ENCODE peak calls at places on chromosomes 16 and 17, in eight cellular contexts. V, R, W, Y, L, F, A and D are unnamed samples. For H3K4me1 and H4K20me1, the result is how much of the 10 kb centered on the place peaks cover.

GRCh38 chr16:63981639-63982038 is 1140.2 kb downstream of the CDH11 start:
- DNase-seq in V (no peak), R (no peak), W (peak), Y (no peak), L (no peak), F (peak), A (no peak), D (no peak)

GRCh38 chr16:58026139-58026704 is 668 bp downstream of the MMP15 start:
- DNase-seq in V (no peak), R (peak), W (peak), Y (peak), L (peak), F (peak), A (no peak), D (peak)

GRCh38 chr17:77701996-77702395 is 256.5 kb upstream of the TNRC6C start:
- DNase-seq in V (no peak), R (no peak), W (no peak), Y (no peak), L (no peak), F (no peak), A (no peak), D (no peak)

GRCh38 chr16:23579371-23579770 is 16.7 kb downstream of the NDUFAB1 start:
- DNase-seq in V (no peak), R (no peak), W (no peak), Y (no peak), L (no peak), F (no peak), A (no peak), D (no peak)

GRCh38 chr16:25020112-25020591 is 5.0 kb upstream of the ARHGAP17 start:
- DNase-seq in V (no peak), R (no peak), W (no peak), Y (no peak), L (no peak), F (no peak), A (no peak), D (no peak)

GRCh38 chr16:89732918-89733242 is 11.5 kb downstream of the ZNF276 start:
- DNase-seq in V (no peak), R (no peak), W (no peak), Y (no peak), L (no peak), F (no peak), A (no peak), D (no peak)

GRCh38 chr17:44119062-44119461 is 4.4 kb downstream of the HDAC5 start:
- DNase-seq in V (no peak), R (no peak), W (no peak), Y (no peak), L (no peak), F (no peak), A (no peak), D (no peak)

GRCh38 chr17:72142614-72143013 is 21.8 kb downstream of the SOX9 start:
- DNase-seq in V (no peak), R (no peak), W (no peak), Y (no peak), L (no peak), F (no peak), A (no peak), D (no peak)

GRCh38 chr16:12678983-12679382 is 124.7 kb downstream of the CPPED1 start:
- DNase-seq in V (no peak), R (no peak), W (no peak), Y (no peak), L (no peak), F (no peak), A (no peak), D (no peak)

GRCh38 chr17:4130715-4131114 is 12.1 kb downstream of the ZZEF1 start:
- DNase-seq in V (no peak), R (no peak), W (no peak), Y (peak), L (no peak), F (no peak), A (no peak), D (no peak)

GRCh38 chr16:28192811-28193529 is 18.8 kb downstream of the XPO6 start:
- DNase-seq in V (peak), R (no peak), W (no peak), Y (no peak), L (no peak), F (no peak), A (no peak), D (no peak)

GRCh38 chr17:49298371-49298976 is 63.6 kb downstream of the ZNF652 start:
- DNase-seq in V (no peak), R (no peak), W (no peak), Y (no peak), L (no peak), F (no peak), A (no peak), D (no peak)

GRCh38 chr17:79683365-79683764 is 47.4 kb upstream of the ENPP7 start:
- DNase-seq in V (no peak), R (no peak), W (no peak), Y (no peak), L (no peak), F (no peak), A (no peak), D (no peak)

GRCh38 chr17:40479754-40480480 is 21.5 kb downstream of the TNS4 start:
- DNase-seq in V (peak), R (peak), W (no peak), Y (no peak), L (no peak), F (no peak), A (no peak), D (no peak)

GRCh38 chr17:70636517-70637133 is 467.3 kb downstream of the KCNJ2 start:
- DNase-seq in V (peak), R (peak), W (peak), Y (peak), L (peak), F (peak), A (peak), D (peak)

GRCh38 chr17:64153565-64153964 is 23.6 kb upstream of the ERN1 start:
- DNase-seq in V (no peak), R (no peak), W (no peak), Y (no peak), L (no peak), F (no peak), A (no peak), D (no peak)

GRCh38 chr16:50634947-50635346 is 46.2 kb downstream of the SNX20 start:
- DNase-seq in V (no peak), R (no peak), W (no peak), Y (no peak), L (no peak), F (no peak), A (no peak), D (no peak)

GRCh38 chr16:22628994-22629393 is 118.3 kb downstream of the NPIPB5 start:
- DNase-seq in V (no peak), R (no peak), W (no peak), Y (no peak), L (no peak), F (no peak), A (no peak), D (no peak)

GRCh38 chr16:84406006-84406963 is 37.9 kb downstream of the ATP2C2 start:
- DNase-seq in V (no peak), R (no peak), W (peak), Y (no peak), L (peak), F (peak), A (no peak), D (no peak)

GRCh38 chr17:45347451-45347850 is 30.6 kb upstream of the MAP3K14 start:
- DNase-seq in V (no peak), R (no peak), W (no peak), Y (no peak), L (no peak), F (no peak), A (no peak), D (no peak)

GRCh38 chr17:15509095-15509494 is 41.7 kb upstream of the CDRT4 start:
- DNase-seq in V (no peak), R (no peak), W (no peak), Y (no peak), L (no peak), F (no peak), A (no peak), D (no peak)

GRCh38 chr17:79864617-79865250 is 25.5 kb upstream of the CBX4 start:
- DNase-seq in V (no peak), R (no peak), W (no peak), Y (no peak), L (peak), F (no peak), A (no peak), D (no peak)

GRCh38 chr16:10619271-10619849 is 39.0 kb upstream of the EMP2 start:
- DNase-seq in V (no peak), R (no peak), W (peak), Y (peak), L (peak), F (peak), A (no peak), D (no peak)

GRCh38 chr17:28282596-28282995 is 36.4 kb upstream of the TMEM97 start:
- DNase-seq in V (no peak), R (peak), W (no peak), Y (peak), L (no peak), F (no peak), A (peak), D (no peak)
- TF ChIP-seq EZH2phosphoT487 in V (no peak), R (no peak), W (no peak), Y (no peak), L (no peak), F (no peak), A (no peak), D (no peak)

DNA sequence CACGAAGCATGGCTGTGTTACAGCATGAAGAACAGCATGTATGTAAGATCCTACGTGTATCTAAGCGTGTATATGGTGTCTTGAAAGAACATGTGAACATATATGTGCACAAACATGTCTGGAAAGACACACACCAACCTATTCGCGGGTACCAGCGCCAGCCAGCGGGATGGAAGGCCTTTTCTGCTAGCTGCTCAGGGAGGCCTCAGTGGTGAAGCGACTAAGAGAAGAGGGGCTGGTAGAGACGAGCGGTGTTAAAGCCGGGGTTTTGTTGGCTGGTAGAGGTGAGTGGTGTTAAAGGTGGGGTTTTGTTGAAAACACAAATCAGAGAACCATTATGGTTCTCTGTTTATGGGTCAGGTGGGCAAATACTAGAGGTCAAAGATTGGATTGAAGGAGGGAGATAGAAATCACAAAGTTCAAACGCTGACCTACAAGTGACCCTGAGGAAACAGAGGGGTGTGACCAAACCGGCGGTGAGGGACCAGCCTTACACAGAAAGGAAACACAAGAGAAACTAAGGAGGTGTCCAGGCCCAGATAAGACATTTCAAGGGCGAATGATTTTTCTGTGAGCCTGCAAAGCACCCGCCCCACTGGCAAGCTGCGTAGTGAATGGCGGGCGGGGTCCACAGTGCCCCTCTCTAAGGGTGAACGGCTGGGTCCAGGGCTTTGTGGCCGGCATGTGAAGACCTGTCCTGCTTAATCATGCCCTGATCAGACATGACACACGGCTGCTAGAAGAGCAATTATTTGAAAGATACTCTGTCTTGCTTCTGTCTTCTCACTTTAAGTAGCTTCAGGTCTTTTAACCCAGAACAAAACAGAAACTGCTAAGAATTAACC is 8.1 kb downstream of the ZCCHC14 start:
- DNase-seq in V (no peak), R (no peak), W (no peak), Y (no peak), L (no peak), F (no peak), A (no peak), D (no peak)
- H3K4me1 ChIP-seq in V (under half), R (under half), W (under half), Y (half or more), L (half or more), F (under half), A (under half), D (under half)

GRCh38 chr17:1019451-1019850 is 22.5 kb downstream of the TIMM22 start:
- DNase-seq in V (no peak), R (no peak), W (no peak), Y (no peak), L (no peak), F (no peak), A (no peak), D (no peak)
- H4K20me1 ChIP-seq in V (under half), R (under half), W (under half), Y (under half), L (under half), F (under half), A (under half), D (under half)

GRCh38 chr16:74296120-74296464 is 522 bp upstream of the PSMD7 start:
- DNase-seq in V (peak), R (no peak), W (no peak), Y (no peak), L (no peak), F (peak), A (no peak), D (no peak)
- TF ChIP-seq EZH2phosphoT487 in V (no peak), R (no peak), W (no peak), Y (no peak), L (no peak), F (no peak), A (no peak), D (no peak)

DNA sequence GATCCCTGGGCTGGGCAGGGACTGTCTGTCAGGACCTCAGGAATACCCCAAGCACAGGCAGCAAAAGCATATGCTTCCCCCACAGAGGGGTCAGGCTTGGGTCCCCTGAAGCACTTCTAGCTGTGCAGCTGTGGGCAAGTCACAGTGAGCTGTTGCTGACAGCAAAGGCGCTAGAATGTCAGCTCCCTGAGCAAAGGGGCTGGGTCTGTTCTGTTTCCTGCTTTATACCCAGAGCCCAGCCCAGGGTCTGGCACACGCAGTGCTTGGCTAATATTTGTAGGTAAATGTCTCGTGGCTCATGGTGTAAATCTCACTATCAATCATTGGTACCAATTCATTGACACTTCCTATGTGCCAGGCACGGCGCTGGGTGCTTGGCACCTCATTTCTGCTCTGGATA is 16.6 kb upstream of the MPRIP start:
- DNase-seq in V (no peak), R (no peak), W (no peak), Y (no peak), L (no peak), F (no peak), A (no peak), D (no peak)
- H3K4me1 ChIP-seq in V (under half), R (under half), W (under half), Y (under half), L (half or more), F (under half), A (half or more), D (half or more)

GRCh38 chr16:4264546-4264945 is 8.3 kb downstream of the TFAP4 start:
- DNase-seq in V (no peak), R (no peak), W (no peak), Y (peak), L (peak), F (no peak), A (no peak), D (no peak)

GRCh38 chr16:4262303-4262835 is 10.5 kb downstream of the TFAP4 start:
- DNase-seq in V (no peak), R (no peak), W (no peak), Y (no peak), L (peak), F (no peak), A (no peak), D (no peak)

GRCh38 chr16:4265676-4266075 is 7.1 kb downstream of the TFAP4 start:
- DNase-seq in V (no peak), R (no peak), W (no peak), Y (no peak), L (no peak), F (no peak), A (no peak), D (no peak)

GRCh38 chr16:4261557-4262172 is 11.2 kb downstream of the TFAP4 start:
- DNase-seq in V (peak), R (peak), W (peak), Y (peak), L (peak), F (peak), A (peak), D (peak)

GRCh38 chr16:4263504-4264436 is 9.1 kb downstream of the TFAP4 start:
- DNase-seq in V (peak), R (no peak), W (peak), Y (peak), L (peak), F (peak), A (peak), D (peak)
- H4K20me1 ChIP-seq in V (under half), R (under half), W (half or more), Y (under half), L (under half), F (under half), A (under half), D (under half)

DNA sequence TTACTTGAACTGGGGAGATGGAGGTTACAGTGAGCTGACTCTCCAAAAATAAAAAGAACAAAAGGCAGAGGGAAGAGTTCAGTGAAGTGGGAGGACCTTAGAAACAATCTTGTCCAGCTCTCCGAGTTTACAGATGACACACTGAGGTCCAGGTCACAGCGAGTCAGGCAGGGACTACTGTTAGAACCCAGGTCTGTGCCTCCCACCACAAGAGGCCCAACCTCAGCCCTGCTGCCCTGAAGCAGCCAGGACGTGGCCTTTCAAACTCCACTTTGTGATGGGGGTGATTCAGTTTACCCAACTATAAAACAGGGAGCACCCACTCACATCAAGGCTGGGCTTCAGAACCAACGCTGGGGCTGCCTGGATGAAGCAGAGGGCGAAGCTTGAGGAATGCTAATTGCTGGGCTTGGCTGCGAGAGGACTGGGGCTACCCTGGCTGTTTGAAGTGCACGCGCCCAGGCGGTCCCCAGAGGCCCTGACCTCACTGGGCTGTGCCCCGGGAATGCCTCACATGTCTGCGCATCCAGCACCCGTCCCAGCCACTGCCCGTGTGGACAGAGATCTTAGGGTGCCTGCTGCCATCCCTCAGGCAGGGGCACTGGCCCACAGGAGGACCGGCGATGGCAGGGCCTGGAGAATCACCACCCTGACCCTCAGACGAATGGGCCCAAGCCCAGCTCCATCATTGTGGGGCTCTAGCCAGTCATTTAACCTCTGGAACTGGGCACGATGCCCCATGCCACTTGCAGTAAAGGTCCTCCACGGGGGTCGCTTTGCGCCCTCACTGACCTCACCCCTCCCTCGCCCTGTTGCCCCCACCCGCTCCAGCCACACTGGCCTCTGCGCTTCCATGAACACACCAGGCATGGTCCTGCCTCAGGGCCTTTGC is 11.4 kb downstream of the SLC5A10 start:
- DNase-seq in V (no peak), R (no peak), W (no peak), Y (peak), L (no peak), F (no peak), A (no peak), D (peak)
- TF ChIP-seq EZH2phosphoT487 in V (no peak), R (no peak), W (no peak), Y (no peak), L (no peak), F (no peak), A (no peak), D (no peak)

DNA sequence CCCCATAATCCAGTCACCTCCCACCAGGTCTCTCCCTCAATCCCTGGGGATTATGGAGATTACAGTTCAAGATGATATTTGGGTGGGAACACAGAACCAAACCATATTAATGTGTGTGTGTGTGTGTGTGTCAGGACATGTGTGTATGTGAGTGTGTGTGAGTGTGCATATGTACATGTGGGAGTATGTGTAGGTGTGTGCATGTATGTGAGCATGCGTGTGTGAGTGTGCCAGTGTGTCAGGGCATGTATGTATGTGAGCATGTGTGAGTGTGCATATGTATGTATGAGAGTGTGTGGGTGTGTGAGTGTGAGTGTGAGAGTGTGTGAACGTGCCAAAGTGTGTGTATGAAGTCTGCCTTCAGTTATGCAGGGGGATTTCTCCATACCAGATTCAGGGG is 37.8 kb downstream of the RGS9 start:
- DNase-seq in V (no peak), R (no peak), W (no peak), Y (no peak), L (no peak), F (no peak), A (no peak), D (no peak)
- H3K4me1 ChIP-seq in V (half or more), R (under half), W (under half), Y (under half), L (under half), F (under half), A (under half), D (under half)